ENCODE peak calls at places on chromosomes 1 and 21, in ten cellular contexts. B, P, C, X, L, D, H, I, R and A are unnamed samples.

GRCh38 chr1:228900099-228900965 is 165.1 kb downstream of the RHOU start:
- DNase-seq in B (no peak), P (no peak), C (peak), X (no peak), L (peak), D (peak), H (no peak), I (no peak), R (peak), A (peak)

GRCh38 chr1:16434501-16434900 is 2.7 kb downstream of the SPATA21 start:
- DNase-seq in B (no peak), P (no peak), C (no peak), X (peak), L (no peak), D (no peak), H (no peak), I (no peak), R (peak), A (no peak)

GRCh38 chr1:150931773-150932172 is 5.6 kb downstream of the SETDB1 start:
- DNase-seq in B (peak), P (no peak), C (peak), X (peak), L (no peak), D (no peak), H (no peak), I (no peak), R (peak), A (peak)

GRCh38 chr21:25733859-25734653 is 648 bp downstream of the ATP5PF start:
- DNase-seq in B (peak), P (no peak), C (peak), X (peak), L (no peak), D (no peak), H (peak), I (no peak), R (peak), A (peak)

GRCh38 chr1:116943438-116943837 is 33.7 kb downstream of the PTGFRN start:
- DNase-seq in B (no peak), P (no peak), C (no peak), X (peak), L (no peak), D (no peak), H (no peak), I (no peak), R (no peak), A (no peak)

GRCh38 chr21:34548782-34549376 is 36.9 kb upstream of the KCNE1 start:
- DNase-seq in B (no peak), P (no peak), C (no peak), X (peak), L (no peak), D (no peak), H (no peak), I (no peak), R (no peak), A (no peak)

GRCh38 chr1:7549693-7550161 is 221.4 kb upstream of the VAMP3 start:
- DNase-seq in B (peak), P (no peak), C (no peak), X (peak), L (no peak), D (no peak), H (no peak), I (no peak), R (peak), A (no peak)

GRCh38 chr1:44515416-44515815 is 110.4 kb downstream of the RNF220 start:
- DNase-seq in B (no peak), P (no peak), C (no peak), X (peak), L (no peak), D (no peak), H (no peak), I (no peak), R (no peak), A (peak)

GRCh38 chr1:231603598-231604275 is 22.9 kb upstream of the DISC1 start:
- DNase-seq in B (peak), P (no peak), C (peak), X (peak), L (no peak), D (no peak), H (no peak), I (peak), R (peak), A (peak)

GRCh38 chr21:25456672-25457071 is 150.6 kb downstream of the MRPL39 start:
- DNase-seq in B (no peak), P (no peak), C (peak), X (no peak), L (no peak), D (no peak), H (no peak), I (no peak), R (peak), A (no peak)

GRCh38 chr1:160664573-160665051 is 17.8 kb upstream of the SLAMF1 start:
- DNase-seq in B (no peak), P (no peak), C (no peak), X (no peak), L (no peak), D (no peak), H (no peak), I (no peak), R (no peak), A (no peak)

GRCh38 chr21:38982096-38982495 is 176.4 kb downstream of the ETS2 start:
- DNase-seq in B (no peak), P (no peak), C (no peak), X (no peak), L (no peak), D (no peak), H (no peak), I (no peak), R (peak), A (no peak)

GRCh38 chr1:30081379-30082102 is 641.8 kb downstream of the MATN1 start:
- DNase-seq in B (no peak), P (no peak), C (no peak), X (no peak), L (no peak), D (no peak), H (no peak), I (no peak), R (no peak), A (no peak)

GRCh38 chr1:233730809-233731208 is 116.9 kb downstream of the KCNK1 start:
- DNase-seq in B (no peak), P (no peak), C (no peak), X (no peak), L (no peak), D (no peak), H (no peak), I (no peak), R (no peak), A (no peak)

GRCh38 chr1:14300991-14301703 is 297.3 kb upstream of the KAZN start:
- DNase-seq in B (no peak), P (no peak), C (peak), X (peak), L (peak), D (no peak), H (no peak), I (no peak), R (no peak), A (peak)

GRCh38 chr1:154750681-154751665 is 119.1 kb downstream of the KCNN3 start:
- DNase-seq in B (no peak), P (no peak), C (no peak), X (no peak), L (no peak), D (no peak), H (peak), I (no peak), R (no peak), A (no peak)

GRCh38 chr1:201252833-201253810 is 30.2 kb upstream of the PKP1 start:
- DNase-seq in B (no peak), P (no peak), C (no peak), X (no peak), L (no peak), D (no peak), H (no peak), I (no peak), R (no peak), A (no peak)

GRCh38 chr21:36260030-36260787 is 59.8 kb upstream of the MORC3 start:
- DNase-seq in B (peak), P (no peak), C (peak), X (peak), L (no peak), D (peak), H (no peak), I (peak), R (peak), A (peak)

GRCh38 chr21:14401217-14401616 is 18.3 kb upstream of the HSPA13 start:
- DNase-seq in B (no peak), P (no peak), C (no peak), X (no peak), L (no peak), D (no peak), H (no peak), I (no peak), R (no peak), A (no peak)

GRCh38 chr1:27593341-27594326 is 10.3 kb downstream of the AHDC1 start:
- DNase-seq in B (no peak), P (no peak), C (no peak), X (no peak), L (no peak), D (no peak), H (no peak), I (no peak), R (no peak), A (no peak)

GRCh38 chr1:40438391-40439015 is 11.8 kb upstream of the ZFP69B start:
- DNase-seq in B (peak), P (no peak), C (peak), X (peak), L (no peak), D (no peak), H (no peak), I (no peak), R (peak), A (peak)

GRCh38 chr1:8899046-8899445 is 20.6 kb upstream of the ENO1 start:
- DNase-seq in B (no peak), P (no peak), C (no peak), X (no peak), L (no peak), D (no peak), H (no peak), I (no peak), R (no peak), A (no peak)

GRCh38 chr21:44618909-44619308 is 7.0 kb downstream of the KRTAP10-8 start:
- DNase-seq in B (no peak), P (no peak), C (no peak), X (no peak), L (no peak), D (no peak), H (peak), I (no peak), R (no peak), A (no peak)

GRCh38 chr1:209583408-209583807 is at the start of gene CAMK1G:
- DNase-seq in B (no peak), P (peak), C (peak), X (peak), L (no peak), D (peak), H (no peak), I (no peak), R (peak), A (peak)

GRCh38 chr1:112358798-112359408 is 37.1 kb upstream of the CTTNBP2NL start:
- DNase-seq in B (peak), P (no peak), C (peak), X (peak), L (peak), D (peak), H (peak), I (peak), R (peak), A (peak)

GRCh38 chr1:212853658-212854057 is 4.4 kb upstream of the FLVCR1 start:
- DNase-seq in B (peak), P (no peak), C (no peak), X (no peak), L (no peak), D (no peak), H (no peak), I (no peak), R (no peak), A (no peak)

GRCh38 chr21:44829507-44830092 is 11.7 kb upstream of the SUMO3 start:
- DNase-seq in B (no peak), P (no peak), C (no peak), X (no peak), L (no peak), D (no peak), H (no peak), I (no peak), R (no peak), A (no peak)

GRCh38 chr1:214383381-214384372 is 102.7 kb downstream of the SMYD2 start:
- DNase-seq in B (no peak), P (no peak), C (no peak), X (no peak), L (no peak), D (no peak), H (no peak), I (no peak), R (no peak), A (no peak)

GRCh38 chr21:37208056-37208705 is 59.0 kb downstream of the VPS26C start:
- DNase-seq in B (no peak), P (no peak), C (no peak), X (peak), L (peak), D (no peak), H (no peak), I (no peak), R (no peak), A (no peak)

GRCh38 chr1:54300395-54300794 is 100.4 kb downstream of the MRPL37 start:
- DNase-seq in B (no peak), P (no peak), C (no peak), X (no peak), L (no peak), D (no peak), H (no peak), I (no peak), R (no peak), A (no peak)

GRCh38 chr1:87292684-87293493 is 35.8 kb upstream of the LMO4 start:
- DNase-seq in B (peak), P (peak), C (peak), X (peak), L (no peak), D (peak), H (peak), I (peak), R (peak), A (peak)
- TF ChIP-seq CTCF in B (peak), P (peak), C (peak), X (peak), L (peak), D (peak), H (peak), I (peak), R (peak), A (peak)

GRCh38 chr1:183281039-183281438 is 95.0 kb downstream of the LAMC2 start:
- DNase-seq in B (peak), P (no peak), C (peak), X (peak), L (no peak), D (no peak), H (no peak), I (peak), R (peak), A (peak)

GRCh38 chr1:183279835-183280234 is 93.8 kb downstream of the LAMC2 start:
- DNase-seq in B (no peak), P (no peak), C (peak), X (peak), L (peak), D (no peak), H (peak), I (no peak), R (peak), A (peak)

GRCh38 chr1:183277821-183278735 is 92.0 kb downstream of the LAMC2 start:
- DNase-seq in B (no peak), P (no peak), C (peak), X (peak), L (no peak), D (no peak), H (no peak), I (no peak), R (peak), A (peak)

GRCh38 chr1:183276386-183276785 is 90.3 kb downstream of the LAMC2 start:
- DNase-seq in B (no peak), P (no peak), C (no peak), X (no peak), L (no peak), D (no peak), H (no peak), I (no peak), R (no peak), A (no peak)

DNA sequence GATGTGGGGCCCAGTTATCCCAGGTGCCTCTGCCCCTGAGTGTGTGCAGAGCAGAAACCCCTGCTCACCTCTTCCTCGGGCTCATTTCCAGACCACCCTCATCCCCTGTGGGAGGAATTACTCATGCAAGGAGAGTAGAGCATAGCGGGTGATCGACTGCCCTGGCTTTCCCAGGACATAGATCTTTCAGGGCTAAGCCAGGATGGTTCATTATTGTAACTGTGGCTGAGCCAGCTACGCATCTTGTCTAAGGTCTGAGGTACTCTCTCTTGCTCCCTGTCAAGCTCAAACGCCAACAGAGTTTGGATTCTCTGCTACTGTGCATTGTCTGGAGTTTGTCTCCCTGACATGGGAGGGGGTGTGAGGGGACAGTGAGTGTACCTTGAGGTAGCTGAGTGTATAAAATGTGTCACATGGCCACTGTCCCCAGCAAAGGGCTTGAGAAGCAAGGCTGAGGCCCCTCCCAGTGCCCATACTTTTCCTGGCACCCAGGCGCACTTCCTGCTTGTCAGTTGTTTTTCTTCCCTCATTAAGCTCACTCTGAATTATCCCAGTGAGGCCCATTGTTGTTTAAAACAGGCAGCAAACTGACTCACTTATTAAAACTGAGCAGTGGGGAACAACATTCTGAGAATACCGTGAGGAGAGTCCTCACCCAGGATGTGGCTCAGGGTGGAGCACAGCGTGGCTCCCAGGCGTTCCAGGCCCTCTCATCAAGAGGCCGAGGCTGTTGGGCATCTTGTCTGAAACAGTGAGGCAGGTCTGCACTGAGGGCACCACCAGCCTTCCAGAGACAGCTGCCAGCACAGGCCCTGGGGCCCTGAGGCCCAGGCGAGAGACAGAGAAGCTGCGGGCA is 92.9 kb downstream of the LAMC2 start:
- DNase-seq in B (no peak), P (peak), C (peak), X (peak), L (no peak), D (no peak), H (no peak), I (no peak), R (peak), A (peak)
- H3K4me3 ChIP-seq in B (no peak), P (no peak), C (no peak), X (no peak), L (no peak), D (no peak), H (no peak), I (no peak), R (no peak), A (peak)

GRCh38 chr21:42669069-42669468 is 15.6 kb downstream of the PDE9A start:
- DNase-seq in B (no peak), P (no peak), C (no peak), X (no peak), L (peak), D (peak), H (no peak), I (no peak), R (peak), A (peak)
- TF ChIP-seq CTCF in B (no peak), P (no peak), C (no peak), X (peak), L (peak), D (no peak), H (peak), I (no peak), R (peak), A (peak)

DNA sequence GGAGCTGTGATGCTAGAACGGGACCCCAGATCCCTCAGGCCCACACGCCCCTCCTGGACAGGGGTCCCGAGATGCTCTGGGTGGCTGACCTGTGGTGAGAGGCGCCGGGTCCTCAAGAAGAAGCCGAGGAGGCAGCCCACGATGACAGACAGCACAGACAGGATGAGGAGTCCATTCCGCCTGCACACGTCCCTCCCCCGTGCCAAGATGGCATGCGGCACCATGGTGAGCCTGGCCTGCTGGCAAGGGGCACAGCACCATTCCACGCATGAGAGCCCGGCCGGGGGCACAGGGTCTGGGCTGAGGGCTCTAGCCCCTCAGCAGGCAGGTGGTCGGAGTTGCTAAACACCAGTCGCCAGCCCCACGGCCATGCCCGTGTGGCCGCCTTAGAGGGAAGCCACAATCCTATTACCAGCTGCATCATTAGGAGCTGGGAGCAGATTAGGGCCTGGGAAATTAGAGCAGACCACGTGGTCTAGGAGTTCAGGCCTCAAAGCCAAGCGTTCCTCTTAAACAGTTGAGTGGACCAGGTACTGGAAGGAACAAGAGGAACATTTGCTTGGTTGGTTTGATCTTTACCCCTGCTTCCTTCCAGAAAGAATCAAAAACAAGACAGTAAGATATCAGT is at the start of gene SLC1A7:
- DNase-seq in B (no peak), P (no peak), C (no peak), X (no peak), L (no peak), D (no peak), H (no peak), I (no peak), R (no peak), A (no peak)
- H3K4me3 ChIP-seq in B (no peak), P (no peak), C (no peak), X (no peak), L (no peak), D (no peak), H (no peak), I (no peak), R (no peak), A (no peak)

DNA sequence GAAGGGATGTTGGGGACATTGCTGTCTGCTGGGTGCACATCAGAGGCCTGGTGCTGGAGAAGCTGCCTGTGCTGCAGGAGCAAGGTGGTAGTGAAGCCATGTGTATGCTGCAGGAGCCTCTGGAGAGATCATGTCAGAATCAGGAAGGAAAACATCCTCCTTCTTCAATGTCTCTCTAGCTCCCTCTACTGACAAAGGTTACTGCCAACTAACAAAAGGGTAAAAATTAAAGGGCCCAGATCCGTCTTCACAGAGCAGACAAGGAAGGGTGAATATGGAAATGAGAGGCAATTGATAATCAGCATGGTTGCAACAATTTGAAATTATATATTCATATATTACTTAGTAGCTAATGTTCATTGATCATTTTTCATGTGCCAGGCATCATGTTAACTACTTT is 32.2 kb downstream of the FAM177B start:
- DNase-seq in B (peak), P (no peak), C (no peak), X (no peak), L (no peak), D (no peak), H (no peak), I (peak), R (no peak), A (no peak)
- TF ChIP-seq CTCF in B (no peak), P (peak), C (no peak), X (no peak), L (no peak), D (no peak), H (peak), I (peak), R (no peak), A (no peak)